ENCODE peak calls at places on chromosome 11, in nine cellular contexts. R, M, C, J, G, Z, F, W and Y are unnamed samples.

GRCh38 chr11:112082729-112083128 is 3.8 kb downstream of the TIMM8B start:
- DNase-seq in R (peak), M (no peak), C (no peak), J (no peak), G (peak), Z (no peak), F (no peak), W (no peak), Y (no peak)

GRCh38 chr11:17468094-17468493 is 8.6 kb downstream of the ABCC8 start:
- DNase-seq in R (no peak), M (no peak), C (no peak), J (no peak), G (no peak), Z (no peak), F (no peak), W (no peak), Y (no peak)

GRCh38 chr11:126799974-126800373 is 200.6 kb downstream of the KIRREL3 start:
- DNase-seq in R (peak), M (no peak), C (no peak), J (no peak), G (no peak), Z (no peak), F (no peak), W (no peak), Y (no peak)

GRCh38 chr11:12005476-12005875 is 3.0 kb downstream of the DKK3 start:
- DNase-seq in R (peak), M (no peak), C (no peak), J (no peak), G (no peak), Z (no peak), F (peak), W (no peak), Y (no peak)

GRCh38 chr11:117239295-117239694 is 6.8 kb downstream of the RNF214 start:
- DNase-seq in R (peak), M (no peak), C (no peak), J (no peak), G (no peak), Z (no peak), F (peak), W (no peak), Y (no peak)

GRCh38 chr11:67404515-67405195 is 772 bp downstream of the TBC1D10C start:
- DNase-seq in R (no peak), M (no peak), C (no peak), J (no peak), G (no peak), Z (no peak), F (no peak), W (peak), Y (no peak)

GRCh38 chr11:60699282-60699681 is at the start of gene MS4A8:
- DNase-seq in R (no peak), M (no peak), C (no peak), J (no peak), G (no peak), Z (no peak), F (no peak), W (no peak), Y (no peak)

GRCh38 chr11:27812341-27812740 is 112.1 kb upstream of the BDNF start:
- DNase-seq in R (peak), M (no peak), C (no peak), J (no peak), G (no peak), Z (no peak), F (no peak), W (no peak), Y (no peak)

GRCh38 chr11:131467645-131468270 is 97.3 kb downstream of the NTM start:
- DNase-seq in R (no peak), M (no peak), C (no peak), J (no peak), G (no peak), Z (no peak), F (no peak), W (no peak), Y (no peak)

GRCh38 chr11:102026217-102026616 is 21.0 kb upstream of the CFAP300 start:
- DNase-seq in R (no peak), M (no peak), C (no peak), J (no peak), G (no peak), Z (no peak), F (no peak), W (peak), Y (no peak)

GRCh38 chr11:117144477-117145392 is 648 bp downstream of the PAFAH1B2 start:
- DNase-seq in R (peak), M (no peak), C (no peak), J (no peak), G (peak), Z (peak), F (peak), W (peak), Y (peak)

GRCh38 chr11:130070829-130071205 is 1.1 kb downstream of the APLP2 start:
- DNase-seq in R (peak), M (no peak), C (no peak), J (no peak), G (no peak), Z (no peak), F (no peak), W (peak), Y (no peak)

GRCh38 chr11:78841451-78842060 is 266.9 kb upstream of the NARS2 start:
- DNase-seq in R (no peak), M (no peak), C (no peak), J (no peak), G (no peak), Z (no peak), F (no peak), W (no peak), Y (no peak)

GRCh38 chr11:58958500-58958899 is 19.2 kb downstream of the GLYATL1 start:
- DNase-seq in R (no peak), M (no peak), C (no peak), J (no peak), G (no peak), Z (peak), F (peak), W (peak), Y (no peak)

GRCh38 chr11:67646535-67647336 is 3.8 kb downstream of the ACY3 start:
- DNase-seq in R (no peak), M (no peak), C (no peak), J (no peak), G (no peak), Z (peak), F (no peak), W (no peak), Y (no peak)

GRCh38 chr11:120547871-120548681 is 36.5 kb downstream of the GRIK4 start:
- DNase-seq in R (peak), M (peak), C (no peak), J (no peak), G (peak), Z (no peak), F (peak), W (peak), Y (no peak)

GRCh38 chr11:45260047-45260446 is 26.1 kb downstream of the SYT13 start:
- DNase-seq in R (no peak), M (no peak), C (no peak), J (no peak), G (no peak), Z (no peak), F (no peak), W (no peak), Y (no peak)

GRCh38 chr11:126210871-126211235 is 597 bp downstream of the RPUSD4 start:
- DNase-seq in R (no peak), M (no peak), C (no peak), J (no peak), G (no peak), Z (no peak), F (no peak), W (no peak), Y (peak)

GRCh38 chr11:119373917-119374631 is 7.4 kb downstream of the USP2 start:
- DNase-seq in R (peak), M (no peak), C (peak), J (peak), G (no peak), Z (peak), F (peak), W (peak), Y (peak)

GRCh38 chr11:98601181-98601773 is 419.5 kb upstream of the CNTN5 start:
- DNase-seq in R (no peak), M (no peak), C (no peak), J (no peak), G (no peak), Z (no peak), F (no peak), W (peak), Y (no peak)

GRCh38 chr11:113021111-113021510 is 59.9 kb downstream of the NCAM1 start:
- DNase-seq in R (no peak), M (no peak), C (no peak), J (no peak), G (no peak), Z (no peak), F (no peak), W (no peak), Y (no peak)

GRCh38 chr11:45157247-45158209 is 11.1 kb downstream of the PRDM11 start:
- DNase-seq in R (no peak), M (no peak), C (no peak), J (no peak), G (no peak), Z (no peak), F (no peak), W (no peak), Y (no peak)

GRCh38 chr11:2541881-2542361 is 97.1 kb downstream of the KCNQ1 start:
- DNase-seq in R (no peak), M (no peak), C (no peak), J (no peak), G (no peak), Z (no peak), F (no peak), W (no peak), Y (no peak)

GRCh38 chr11:100955318-100955717 is 174.3 kb downstream of the PGR start:
- DNase-seq in R (no peak), M (no peak), C (no peak), J (no peak), G (no peak), Z (no peak), F (no peak), W (no peak), Y (no peak)

GRCh38 chr11:61141601-61142028 is 19.6 kb downstream of the VPS37C start:
- DNase-seq in R (no peak), M (no peak), C (no peak), J (no peak), G (no peak), Z (no peak), F (no peak), W (no peak), Y (no peak)

GRCh38 chr11:12091957-12092558 is 18.3 kb upstream of the MICAL2 start:
- DNase-seq in R (no peak), M (no peak), C (no peak), J (no peak), G (no peak), Z (no peak), F (no peak), W (no peak), Y (no peak)

GRCh38 chr11:17974246-17974645 is 38.6 kb downstream of the SERGEF start:
- DNase-seq in R (no peak), M (no peak), C (no peak), J (no peak), G (no peak), Z (no peak), F (no peak), W (no peak), Y (no peak)

GRCh38 chr11:13375798-13376197 is 87.2 kb downstream of the BTBD10 start:
- DNase-seq in R (no peak), M (no peak), C (no peak), J (no peak), G (no peak), Z (no peak), F (peak), W (no peak), Y (no peak)

GRCh38 chr11:57653162-57653561 is 3.5 kb upstream of the YPEL4 start:
- DNase-seq in R (no peak), M (no peak), C (no peak), J (no peak), G (no peak), Z (no peak), F (no peak), W (no peak), Y (no peak)

GRCh38 chr11:60477035-60477445 is 15.5 kb upstream of the MS4A12 start:
- DNase-seq in R (no peak), M (no peak), C (no peak), J (no peak), G (no peak), Z (no peak), F (no peak), W (no peak), Y (no peak)

GRCh38 chr11:123451183-123451907 is 21.3 kb downstream of the GRAMD1B start:
- DNase-seq in R (no peak), M (no peak), C (no peak), J (no peak), G (no peak), Z (no peak), F (no peak), W (no peak), Y (no peak)

GRCh38 chr11:117789241-117789640 is 7.8 kb downstream of the DSCAML1 start:
- DNase-seq in R (no peak), M (no peak), C (no peak), J (no peak), G (no peak), Z (no peak), F (no peak), W (no peak), Y (no peak)

GRCh38 chr11:15006139-15006759 is 34.1 kb upstream of the CALCA start:
- DNase-seq in R (peak), M (no peak), C (no peak), J (no peak), G (no peak), Z (peak), F (peak), W (no peak), Y (no peak)

GRCh38 chr11:117827521-117828511 is 3.3 kb upstream of the FXYD2 start:
- DNase-seq in R (no peak), M (no peak), C (peak), J (no peak), G (no peak), Z (no peak), F (no peak), W (peak), Y (no peak)

GRCh38 chr11:65560555-65561418 is 2.6 kb upstream of the LTBP3 start:
- DNase-seq in R (no peak), M (no peak), C (no peak), J (no peak), G (no peak), Z (no peak), F (peak), W (no peak), Y (no peak)

GRCh38 chr11:62018978-62019664 is 51.7 kb upstream of the FTH1 start:
- DNase-seq in R (no peak), M (no peak), C (no peak), J (no peak), G (no peak), Z (no peak), F (no peak), W (no peak), Y (no peak)

GRCh38 chr11:66868726-66869291 is 11.9 kb downstream of the LRFN4 start:
- DNase-seq in R (no peak), M (no peak), C (peak), J (no peak), G (no peak), Z (peak), F (no peak), W (peak), Y (no peak)

GRCh38 chr11:38460901-38461300 is 1862.9 kb upstream of the RAG2 start:
- DNase-seq in R (no peak), M (peak), C (no peak), J (no peak), G (no peak), Z (no peak), F (no peak), W (peak), Y (no peak)

GRCh38 chr11:47480762-47481161 is 31.8 kb upstream of the RAPSN start:
- DNase-seq in R (no peak), M (no peak), C (no peak), J (no peak), G (no peak), Z (no peak), F (no peak), W (no peak), Y (no peak)

GRCh38 chr11:121473064-121473777 is 20.5 kb upstream of the SORL1-AS1 start:
- DNase-seq in R (peak), M (no peak), C (no peak), J (no peak), G (no peak), Z (no peak), F (no peak), W (no peak), Y (no peak)

GRCh38 chr11:82864268-82864667 is 36.0 kb downstream of the PRCP start:
- DNase-seq in R (peak), M (no peak), C (peak), J (no peak), G (peak), Z (peak), F (peak), W (peak), Y (peak)
- TF ChIP-seq CTCF in R (peak), M (peak), C (peak), J (no peak), G (peak), Z (peak), F (peak), W (peak), Y (peak)

DNA sequence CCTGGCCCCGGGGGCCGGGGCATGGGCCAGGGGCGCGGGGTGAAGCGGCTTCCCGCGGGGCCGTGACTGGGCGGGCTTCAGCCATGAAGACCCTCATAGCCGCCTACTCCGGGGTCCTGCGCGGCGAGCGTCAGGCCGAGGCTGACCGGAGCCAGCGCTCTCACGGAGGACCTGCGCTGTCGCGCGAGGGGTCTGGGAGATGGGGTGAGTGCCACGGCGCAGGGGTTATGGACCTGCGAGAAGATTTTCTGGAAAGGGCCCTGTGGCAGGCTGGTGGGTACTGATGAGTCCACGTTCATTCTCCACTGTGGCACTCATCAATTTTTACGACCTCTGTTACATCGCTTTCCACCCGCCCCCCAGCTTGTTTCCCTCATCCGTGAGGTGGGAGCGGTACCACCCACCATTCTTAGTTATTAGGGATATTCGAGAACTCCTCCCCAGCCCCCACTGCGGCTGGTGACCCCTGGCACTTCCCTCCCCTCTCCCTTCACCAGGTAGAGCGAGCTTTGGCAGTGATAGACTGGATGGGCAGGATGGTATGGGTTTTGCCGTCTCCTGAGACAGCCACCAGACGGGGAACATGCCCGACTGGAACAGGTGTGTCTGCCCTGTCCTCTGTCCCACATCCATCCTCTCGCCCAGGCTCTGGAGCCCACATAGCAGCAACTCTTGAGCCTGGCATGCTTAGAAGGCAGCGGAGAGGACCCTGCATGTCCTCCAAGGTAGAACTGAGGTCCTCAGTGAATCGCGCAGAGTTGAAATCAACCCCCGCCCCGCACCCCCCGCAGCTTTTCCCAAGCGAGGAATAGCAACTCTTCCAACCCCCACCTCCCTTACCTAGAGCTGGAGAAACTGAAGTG is 562 bp downstream of the DGAT2 start:
- DNase-seq in R (no peak), M (no peak), C (no peak), J (no peak), G (no peak), Z (peak), F (no peak), W (no peak), Y (no peak)
- TF ChIP-seq CTCF in R (no peak), M (no peak), C (no peak), J (no peak), G (no peak), Z (no peak), F (no peak), W (no peak), Y (no peak)

GRCh38 chr11:85810521-85810870 is 445 bp downstream of the SYTL2 start:
- DNase-seq in R (no peak), M (no peak), C (no peak), J (no peak), G (no peak), Z (no peak), F (no peak), W (no peak), Y (no peak)

GRCh38 chr11:85809191-85809590 is 1.8 kb downstream of the SYTL2 start:
- DNase-seq in R (no peak), M (no peak), C (no peak), J (no peak), G (no peak), Z (no peak), F (no peak), W (no peak), Y (no peak)

GRCh38 chr11:85810871-85811611 is at the start of gene SYTL2:
- DNase-seq in R (no peak), M (peak), C (peak), J (no peak), G (peak), Z (peak), F (peak), W (peak), Y (peak)

GRCh38 chr11:85811624-85812023 is 683 bp upstream of the SYTL2 start:
- DNase-seq in R (no peak), M (no peak), C (no peak), J (no peak), G (no peak), Z (no peak), F (no peak), W (no peak), Y (no peak)

DNA sequence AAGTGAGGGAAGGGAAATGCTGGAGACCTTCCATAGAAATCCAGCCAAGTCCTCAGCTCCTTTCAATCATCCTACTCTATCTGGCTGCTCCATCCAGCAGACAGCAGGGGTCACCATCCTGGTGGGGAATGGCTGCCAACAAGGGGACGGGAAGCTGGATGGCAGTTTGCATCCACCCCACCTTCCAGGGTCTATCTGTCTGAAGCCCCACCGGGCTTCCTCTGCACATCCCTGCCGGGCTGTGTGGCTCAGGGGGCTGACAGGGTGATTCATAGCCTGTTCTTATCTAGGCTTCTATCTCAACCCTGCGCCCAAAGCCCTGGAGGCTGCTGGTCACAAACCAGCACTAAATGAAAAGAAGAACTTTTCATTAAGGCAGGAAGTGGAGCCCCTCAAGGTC is 1.1 kb downstream of the SYTL2 start:
- DNase-seq in R (peak), M (no peak), C (no peak), J (no peak), G (no peak), Z (no peak), F (peak), W (no peak), Y (peak)
- TF ChIP-seq CTCF in R (peak), M (peak), C (peak), J (no peak), G (no peak), Z (no peak), F (no peak), W (no peak), Y (no peak)

DNA sequence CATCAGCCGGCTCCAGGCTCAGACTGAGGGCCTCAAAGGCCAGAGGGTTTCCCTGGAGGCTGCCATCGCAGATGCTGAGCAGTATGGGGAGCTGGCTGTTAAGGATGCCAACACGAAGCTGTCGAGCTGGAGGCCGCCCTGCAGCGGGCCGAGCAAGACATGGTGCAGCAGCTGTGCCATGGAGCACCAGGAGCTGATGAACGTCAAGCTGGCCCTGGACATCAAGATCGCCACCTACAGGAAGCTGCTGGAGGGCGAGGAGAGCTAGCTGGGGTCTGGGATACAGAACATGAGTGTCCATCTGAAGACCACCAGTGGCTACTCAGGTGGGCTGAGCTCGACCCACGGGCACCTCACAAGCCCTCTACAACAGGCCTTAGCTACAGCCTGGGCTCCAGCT is 4.0 kb upstream of the SCUBE2 start:
- DNase-seq in R (no peak), M (no peak), C (no peak), J (no peak), G (no peak), Z (no peak), F (no peak), W (no peak), Y (no peak)
- TF ChIP-seq CTCF in R (peak), M (no peak), C (peak), J (no peak), G (no peak), Z (peak), F (peak), W (no peak), Y (no peak)